ENCODE peak calls at places on chromosomes 16 and 17, in four cellular contexts. N is ovary, T is mammary epithelial cell, I is aorta. X is an unnamed sample. For H3K36me3, the result is how much of the 10 kb centered on the place peaks cover.

GRCh38 chr16:25109643-25110042 is 1.9 kb upstream of the LCMT1 start:
- DNase-seq in N (no peak), T (peak), I (peak), X (peak)

GRCh38 chr16:11118479-11118878 is 137.5 kb downstream of the SOCS1 start:
- DNase-seq in N (no peak), T (no peak), I (no peak), X (no peak)

GRCh38 chr16:66667944-66668343 is 28.6 kb downstream of the CMTM4 start:
- DNase-seq in N (no peak), T (no peak), I (no peak), X (no peak)

GRCh38 chr16:84652565-84652964 is 4.3 kb downstream of the KLHL36 start:
- DNase-seq in N (no peak), T (no peak), I (no peak), X (no peak)

GRCh38 chr17:7326186-7326585 is 2.9 kb downstream of the NEURL4 start:
- DNase-seq in N (peak), T (no peak), I (no peak), X (no peak)

GRCh38 chr17:50117202-50118040 is 12.5 kb downstream of the SAMD14 start:
- DNase-seq in N (peak), T (peak), I (no peak), X (no peak)

GRCh38 chr17:55053855-55054254 is 85.3 kb downstream of the STXBP4 start:
- DNase-seq in N (no peak), T (no peak), I (no peak), X (no peak)

GRCh38 chr16:79089735-79090284 is 510.7 kb downstream of the MAF start:
- DNase-seq in N (no peak), T (no peak), I (peak), X (no peak)

GRCh38 chr16:12016166-12016947 is 39.8 kb downstream of the SNX29 start:
- DNase-seq in N (no peak), T (peak), I (no peak), X (no peak)

GRCh38 chr16:80447263-80447662 is 93.5 kb upstream of the DYNLRB2 start:
- DNase-seq in N (no peak), T (no peak), I (no peak), X (no peak)

GRCh38 chr17:83155128-83156081 is 76.0 kb downstream of the METRNL start:
- DNase-seq in N (no peak), T (no peak), I (peak), X (peak)

GRCh38 chr17:61393904-61394629 is 5.6 kb upstream of the TBX2 start:
- DNase-seq in N (no peak), T (no peak), I (no peak), X (no peak)

GRCh38 chr17:61393550-61393903 is 6.1 kb upstream of the TBX2 start:
- DNase-seq in N (no peak), T (peak), I (no peak), X (no peak)

GRCh38 chr17:42010898-42011516 is 6.2 kb downstream of the DNAJC7 start:
- DNase-seq in N (no peak), T (peak), I (no peak), X (no peak)

GRCh38 chr17:7064248-7064647 is 15.8 kb downstream of the CLEC10A start:
- DNase-seq in N (no peak), T (no peak), I (no peak), X (no peak)

GRCh38 chr16:6016530-6017184 is 919.1 kb upstream of the EEF2KMT start:
- DNase-seq in N (no peak), T (peak), I (no peak), X (no peak)

GRCh38 chr17:39194089-39194984 is 3.1 kb downstream of the CACNB1 start:
- DNase-seq in N (no peak), T (no peak), I (peak), X (peak)

GRCh38 chr16:84786605-84787302 is 33.0 kb upstream of the CRISPLD2 start:
- DNase-seq in N (no peak), T (no peak), I (no peak), X (no peak)

GRCh38 chr17:43393944-43394482 is 4.8 kb upstream of the ARL4D start:
- DNase-seq in N (peak), T (peak), I (peak), X (peak)

GRCh38 chr16:75256059-75256870 is 4.8 kb upstream of the BCAR1 start:
- DNase-seq in N (no peak), T (no peak), I (peak), X (no peak)

GRCh38 chr17:50618300-50618699 is 16.4 kb upstream of the ABCC3 start:
- DNase-seq in N (no peak), T (no peak), I (no peak), X (no peak)

GRCh38 chr16:21150375-21151001 is at the start of gene DNAH3:
- DNase-seq in N (no peak), T (peak), I (no peak), X (no peak)

GRCh38 chr16:1309888-1310831 is 724 bp downstream of the UBE2I start:
- DNase-seq in N (peak), T (peak), I (peak), X (peak)

GRCh38 chr16:47884131-47884725 is 271.6 kb downstream of the ABCC12 start:
- DNase-seq in N (no peak), T (peak), I (no peak), X (no peak)

GRCh38 chr17:11935734-11936406 is 61.4 kb downstream of the ZNF18 start:
- DNase-seq in N (no peak), T (peak), I (no peak), X (peak)

GRCh38 chr16:87333581-87334331 is 16.6 kb upstream of the C16orf95 start:
- DNase-seq in N (no peak), T (no peak), I (no peak), X (no peak)

GRCh38 chr16:78183886-78184553 is 84.6 kb downstream of the WWOX start:
- DNase-seq in N (peak), T (no peak), I (no peak), X (no peak)

GRCh38 chr17:55402374-55402773 is 19.3 kb downstream of the MMD start:
- DNase-seq in N (no peak), T (peak), I (no peak), X (no peak)

GRCh38 chr17:17177186-17177585 is 28.9 kb downstream of the PLD6 start:
- DNase-seq in N (no peak), T (no peak), I (no peak), X (no peak)

GRCh38 chr17:80123791-80124190 is 22.4 kb downstream of the GAA start:
- DNase-seq in N (no peak), T (peak), I (no peak), X (no peak)

GRCh38 chr17:2400877-2401425 is at the start of gene MNT:
- DNase-seq in N (peak), T (peak), I (peak), X (peak)

GRCh38 chr16:83989300-83989699 is 21.3 kb downstream of the NECAB2 start:
- DNase-seq in N (no peak), T (no peak), I (peak), X (no peak)

GRCh38 chr16:85462405-85463227 is 150.5 kb upstream of the GSE1 start:
- DNase-seq in N (peak), T (no peak), I (no peak), X (no peak)

GRCh38 chr16:72848759-72849664 is 198.9 kb downstream of the ZFHX3 start:
- DNase-seq in N (peak), T (peak), I (peak), X (peak)

GRCh38 chr16:74679983-74680382 is 13.3 kb upstream of the RFWD3 start:
- DNase-seq in N (no peak), T (no peak), I (no peak), X (no peak)

GRCh38 chr17:81923302-81924260 is 4.0 kb downstream of the MAFG start:
- DNase-seq in N (peak), T (peak), I (peak), X (peak)

GRCh38 chr17:8954339-8954738 is 11.2 kb downstream of the PIK3R5 start:
- DNase-seq in N (no peak), T (no peak), I (peak), X (peak)

GRCh38 chr16:23149993-23150364 is 727 bp upstream of the USP31 start:
- DNase-seq in N (no peak), T (no peak), I (no peak), X (no peak)
- H3K27ac ChIP-seq in N (no peak), T (peak), I (no peak), X (no peak)

DNA sequence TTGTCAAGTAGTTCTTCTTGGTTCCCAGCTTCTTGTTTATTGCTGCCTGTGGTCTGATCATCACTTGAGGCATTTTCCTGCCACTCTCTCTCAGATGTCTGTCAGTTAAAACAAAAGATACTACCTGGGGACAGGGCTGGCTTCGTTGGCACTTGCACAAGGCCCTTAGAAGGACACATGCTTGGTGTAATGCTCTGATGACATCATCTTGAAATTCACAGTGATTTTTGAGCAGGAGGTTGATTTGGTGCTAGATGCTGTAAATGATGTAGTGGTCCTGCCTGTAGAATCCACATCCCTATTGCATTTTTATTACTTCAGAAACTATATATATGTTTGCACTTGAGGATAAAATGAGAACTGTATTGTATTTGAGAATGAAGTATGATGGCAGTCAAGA is 210.3 kb downstream of the LGALS9B start:
- DNase-seq in N (no peak), T (no peak), I (no peak), X (no peak)
- H3K36me3 ChIP-seq in N (under half), T (under half), I (under half), X (half or more)

GRCh38 chr17:28763137-28763799 is 19.5 kb downstream of the TRAF4 start:
- DNase-seq in N (no peak), T (no peak), I (no peak), X (no peak)

GRCh38 chr17:28760987-28761562 is 17.3 kb downstream of the TRAF4 start:
- DNase-seq in N (no peak), T (peak), I (peak), X (peak)

GRCh38 chr17:28759296-28759865 is 15.6 kb downstream of the TRAF4 start:
- DNase-seq in N (no peak), T (no peak), I (no peak), X (no peak)

GRCh38 chr17:28758411-28759121 is 14.8 kb downstream of the TRAF4 start:
- DNase-seq in N (no peak), T (no peak), I (peak), X (no peak)

GRCh38 chr17:28760561-28760960 is 16.8 kb downstream of the TRAF4 start:
- DNase-seq in N (no peak), T (no peak), I (no peak), X (no peak)
- H3K27ac ChIP-seq in N (no peak), T (no peak), I (no peak), X (no peak)

DNA sequence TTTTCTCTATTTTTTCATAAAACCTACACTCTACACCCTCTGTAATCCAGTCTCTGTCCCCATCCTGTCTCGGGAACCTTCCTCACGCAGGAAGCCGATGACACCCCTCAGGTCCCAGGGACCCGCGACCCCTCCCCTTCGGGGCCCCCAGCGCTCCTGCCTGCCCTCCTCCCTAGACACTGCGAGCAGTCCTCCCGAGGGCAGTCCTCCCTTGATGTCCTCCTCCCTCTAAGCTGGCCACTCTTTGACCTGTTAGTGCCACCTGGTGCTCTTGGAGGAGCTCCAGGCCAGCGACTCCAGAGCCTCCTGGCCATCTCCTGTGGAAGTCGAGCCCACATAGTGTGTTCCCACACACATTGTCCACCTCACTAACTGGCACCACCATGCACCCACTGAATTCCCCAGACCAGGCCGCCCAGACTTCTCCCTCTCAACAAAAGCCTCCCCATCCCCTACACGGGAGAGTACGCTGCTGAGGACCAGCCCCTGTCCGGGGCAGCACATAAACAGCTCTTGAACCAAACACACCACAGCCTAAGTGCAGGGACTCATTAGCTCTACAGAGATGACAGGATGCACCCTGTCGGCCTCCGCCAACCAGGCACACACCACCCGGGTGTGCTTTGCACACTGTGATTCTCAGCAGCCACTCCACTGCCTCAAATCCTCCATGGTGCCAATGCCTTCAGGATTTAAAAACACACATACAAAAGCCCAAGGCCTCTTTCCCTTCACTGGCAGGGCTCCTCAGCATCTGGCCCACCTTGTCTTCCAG is 9.3 kb downstream of the OSBPL7 start:
- DNase-seq in N (no peak), T (no peak), I (peak), X (no peak)
- H3K36me3 ChIP-seq in N (under half), T (under half), I (under half), X (under half)

DNA sequence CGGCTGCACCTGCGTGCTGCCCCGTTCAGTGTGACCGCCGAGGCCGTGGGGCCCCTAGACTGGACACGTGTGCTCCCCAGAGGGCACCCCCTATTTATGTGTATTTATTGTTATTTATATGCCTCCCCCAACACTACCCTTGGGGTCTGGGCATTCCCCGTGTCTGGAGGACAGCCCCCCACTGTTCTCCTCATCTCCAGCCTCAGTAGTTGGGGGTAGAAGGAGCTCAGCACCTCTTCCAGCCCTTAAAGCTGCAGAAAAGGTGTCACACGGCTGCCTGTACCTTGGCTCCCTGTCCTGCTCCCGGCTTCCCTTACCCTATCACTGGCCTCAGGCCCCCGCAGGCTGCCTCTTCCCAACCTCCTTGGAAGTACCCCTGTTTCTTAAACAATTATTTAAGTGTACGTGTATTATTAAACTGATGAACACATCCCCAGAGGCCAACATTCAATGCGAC is 1.7 kb downstream of the IL17C start:
- DNase-seq in N (no peak), T (no peak), I (no peak), X (no peak)
- H3K27ac ChIP-seq in N (no peak), T (no peak), I (no peak), X (no peak)

DNA sequence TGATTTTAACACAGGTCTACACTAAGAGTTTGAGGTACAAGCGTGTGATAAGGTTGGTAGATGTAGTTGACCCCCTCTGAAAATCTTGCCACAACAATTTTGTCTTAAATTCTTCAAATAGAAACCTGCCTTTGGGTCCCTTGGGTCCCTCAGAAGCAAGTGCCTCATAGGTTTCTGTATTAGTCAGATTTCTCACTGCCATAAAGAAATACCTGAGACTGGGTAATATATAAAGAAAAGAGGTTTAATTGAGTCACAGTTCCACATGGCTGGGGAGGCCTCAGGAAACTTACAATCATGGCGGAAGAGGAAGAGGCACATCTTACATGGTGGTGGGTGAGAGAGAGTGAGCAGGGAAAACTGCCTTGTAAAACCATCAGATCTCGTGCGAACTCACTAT is 301.2 kb downstream of the MAP2K6 start:
- DNase-seq in N (no peak), T (no peak), I (no peak), X (no peak)
- H3K36me3 ChIP-seq in N (under half), T (under half), I (under half), X (under half)

GRCh38 chr16:27174798-27175197 is 28.5 kb upstream of the KDM8 start:
- DNase-seq in N (no peak), T (peak), I (no peak), X (no peak)

GRCh38 chr16:27171584-27171983 is 31.7 kb upstream of the KDM8 start:
- DNase-seq in N (no peak), T (no peak), I (no peak), X (no peak)

GRCh38 chr16:27177031-27177774 is 26.1 kb upstream of the KDM8 start:
- DNase-seq in N (no peak), T (peak), I (no peak), X (no peak)

GRCh38 chr16:27175888-27176287 is 27.4 kb upstream of the KDM8 start:
- DNase-seq in N (no peak), T (no peak), I (no peak), X (no peak)

GRCh38 chr16:27174007-27174406 is 29.3 kb upstream of the KDM8 start:
- DNase-seq in N (no peak), T (no peak), I (no peak), X (no peak)
- H3K27ac ChIP-seq in N (no peak), T (no peak), I (no peak), X (no peak)